ENCODE peak calls at places on chromosomes 7 and 10, in four cellular contexts. O is PC-9, Y is B cell, D is endothelial cell. A is an unnamed sample.

GRCh38 chr10:11823122-11823988 is at the start of gene PROSER2:
- DNase-seq in Y (peak; percentile 50), D (peak; percentile 43), O (no peak), A (peak; percentile 51)

GRCh38 chr7:100867040-100867795 is at the start of gene TRIP6:
- DNase-seq in Y (peak; percentile 50), O (peak; percentile 80), D (peak; percentile 70), A (peak; percentile 79)

GRCh38 chr7:101943889-101944605 is 126.6 kb downstream of the CUX1 start:
- DNase-seq in Y (no peak), O (no peak), D (no peak), A (no peak)

GRCh38 chr7:115135769-115136410 is 214.0 kb downstream of the MDFIC start:
- DNase-seq in Y (no peak), O (peak; percentile 79), D (no peak), A (no peak)

GRCh38 chr10:93465806-93466675 is 16.1 kb downstream of the MYOF start:
- DNase-seq in D (no peak), O (peak; percentile 88), Y (no peak), A (no peak)

GRCh38 chr10:57657164-57657765 is 610.4 kb downstream of the IPMK start:
- DNase-seq in Y (peak; percentile 42), D (peak; percentile 61), O (peak; percentile 43), A (peak; percentile 51)

GRCh38 chr7:75879771-75880184 is 944 bp downstream of the RHBDD2 start:
- DNase-seq in O (no peak), Y (no peak), D (no peak), A (peak; percentile 43)

GRCh38 chr10:88670497-88670896 is 6.3 kb downstream of the LIPF start:
- DNase-seq in O (no peak), D (no peak), Y (no peak), A (peak; percentile 50)

GRCh38 chr10:128469515-128469914 is 343.3 kb upstream of the MKI67 start:
- DNase-seq in O (no peak), D (no peak), Y (no peak), A (no peak)

GRCh38 chr10:100743626-100744135 is 1.7 kb upstream of the PAX2 start:
- DNase-seq in O (no peak), D (no peak), Y (peak; percentile 78), A (peak; percentile 76)

GRCh38 chr10:84333864-84334451 is 5.6 kb downstream of the CCSER2 start:
- DNase-seq in Y (peak; percentile 58), D (no peak), O (no peak), A (peak; percentile 84)

GRCh38 chr10:29370092-29370611 is 81.3 kb downstream of the LYZL1 start:
- DNase-seq in D (no peak), Y (no peak), O (no peak), A (no peak)

GRCh38 chr7:118436663-118437062 is 212.2 kb downstream of the ANKRD7 start:
- DNase-seq in Y (no peak), D (no peak), O (no peak), A (no peak)

GRCh38 chr7:3194501-3195141 is 106.4 kb upstream of the SDK1 start:
- DNase-seq in O (peak; percentile 98), D (no peak), Y (no peak), A (no peak)

GRCh38 chr10:62724465-62724864 is 80.1 kb upstream of the ADO start:
- DNase-seq in D (no peak), O (no peak), Y (no peak), A (peak; percentile 19)

GRCh38 chr7:28990200-28990960 is 32.2 kb upstream of the TRIL start:
- DNase-seq in Y (no peak), O (no peak), D (no peak), A (no peak)

GRCh38 chr7:44063547-44063893 is 1.8 kb downstream of the PGAM2 start:
- DNase-seq in O (no peak), Y (no peak), D (no peak), A (no peak)

GRCh38 chr7:80680159-80680903 is 41.9 kb downstream of the CD36 start:
- DNase-seq in Y (no peak), D (no peak), O (no peak), A (no peak)

GRCh38 chr10:132520147-132520811 is 17.3 kb upstream of the INPP5A start:
- DNase-seq in D (no peak), Y (no peak), O (no peak), A (no peak)

GRCh38 chr10:10804061-10804460 is 213.6 kb upstream of the CELF2 start:
- DNase-seq in O (no peak), Y (no peak), D (no peak), A (no peak)

GRCh38 chr10:17431871-17432311 is 22.5 kb downstream of the ST8SIA6 start:
- DNase-seq in D (no peak), Y (no peak), O (no peak), A (no peak)

GRCh38 chr10:77117501-77117900 is 520.1 kb downstream of the KCNMA1 start:
- DNase-seq in Y (no peak), O (no peak), D (no peak), A (no peak)

DNA sequence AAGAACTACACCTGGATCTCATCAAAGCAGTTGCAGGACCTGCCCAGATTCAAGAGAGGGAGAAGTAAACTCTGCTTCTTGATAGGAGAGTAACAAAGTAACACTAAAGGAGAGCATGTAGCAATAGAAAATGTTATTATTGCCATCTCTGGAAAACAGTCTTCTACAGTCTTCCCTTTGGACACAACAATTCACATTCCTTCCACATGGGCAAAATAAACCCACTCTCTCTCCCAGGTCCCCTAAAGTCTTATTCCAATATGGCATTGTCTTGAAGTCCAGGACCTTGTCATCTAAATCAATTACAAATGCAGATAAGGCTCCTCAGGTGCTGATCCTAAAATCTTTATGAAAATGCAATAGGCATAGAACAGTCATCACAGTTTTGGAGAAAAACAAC is 10.3 kb upstream of the WNT2 start:
- DNase-seq in D (no peak), Y (no peak), O (no peak), A (no peak)
- TF ChIP-seq CTCF in D (peak; percentile 59), Y (no peak), O (no peak), A (no peak)

DNA sequence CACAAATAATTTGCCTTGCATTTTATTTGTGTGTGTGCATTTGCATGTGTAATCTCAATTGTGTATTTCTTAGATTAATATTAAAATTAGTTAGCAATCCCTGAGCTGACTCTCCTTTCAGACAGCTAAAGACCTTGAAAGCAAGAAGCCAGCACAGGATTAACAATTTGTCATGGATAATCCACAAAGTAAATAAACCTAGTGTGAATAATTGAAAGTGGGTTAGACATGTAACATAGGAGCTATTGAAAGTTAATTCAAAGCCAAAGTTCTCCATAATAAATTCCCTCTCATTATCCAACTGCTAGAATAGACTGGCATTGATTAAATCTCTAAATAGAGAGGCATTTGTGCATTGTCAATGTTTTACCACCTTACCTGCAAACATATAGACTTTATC is 326.1 kb downstream of the PLXDC2 start:
- DNase-seq in O (no peak), Y (no peak), D (no peak), A (no peak)
- TF ChIP-seq CTCF in O (no peak), Y (no peak), D (no peak), A (no peak)

GRCh38 chr10:78774999-78775711 is 293.6 kb upstream of the ZMIZ1 start:
- DNase-seq in Y (no peak), O (no peak), D (no peak), A (no peak)
- TF ChIP-seq CTCF in Y (no peak), O (no peak), D (no peak), A (no peak)

DNA sequence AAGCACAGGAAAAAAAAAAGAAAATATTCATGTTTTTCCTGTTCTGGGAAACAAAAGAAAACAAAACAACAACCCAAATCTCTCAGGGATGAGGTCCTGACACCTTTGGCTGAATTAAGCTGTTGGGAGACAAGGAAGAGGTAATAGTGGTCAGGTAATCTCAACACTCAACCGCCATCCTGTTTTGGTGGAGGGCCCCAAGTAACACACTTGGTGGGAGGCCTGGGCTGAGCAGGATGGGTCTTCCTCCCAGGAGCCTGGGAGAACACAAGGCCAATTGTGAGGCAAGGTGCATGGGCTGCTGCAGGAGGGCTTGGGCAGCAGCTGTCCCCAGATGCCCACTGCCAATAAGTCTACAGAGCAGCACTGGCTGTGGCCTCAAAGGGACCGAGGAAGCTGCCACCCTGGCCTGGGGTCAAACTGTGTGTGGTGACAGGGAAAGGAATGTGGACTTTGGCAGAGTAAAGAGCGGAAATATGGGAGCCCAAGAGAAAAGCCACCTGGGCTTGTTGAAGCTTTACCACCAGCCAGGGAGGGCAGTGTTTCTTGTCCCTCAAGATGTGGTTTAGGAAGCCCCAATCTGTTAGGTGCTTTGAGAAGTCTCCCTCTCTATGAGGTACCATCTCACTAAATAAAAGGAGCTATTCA is 93.5 kb upstream of the SLC25A13 start:
- DNase-seq in D (no peak), Y (no peak), O (no peak), A (no peak)
- TF ChIP-seq CTCF in D (no peak), Y (no peak), O (no peak), A (peak; percentile 31)

GRCh38 chr10:70866424-70866823 is 21.9 kb downstream of the PCBD1 start:
- DNase-seq in Y (no peak), O (peak; percentile 96), D (no peak), A (no peak)

GRCh38 chr10:70864940-70865339 is 23.4 kb downstream of the PCBD1 start:
- DNase-seq in O (no peak), D (no peak), Y (no peak), A (no peak)

GRCh38 chr10:70858759-70859158 is 29.6 kb downstream of the PCBD1 start:
- DNase-seq in D (no peak), O (no peak), Y (no peak), A (no peak)

GRCh38 chr10:70863470-70864160 is 24.8 kb downstream of the PCBD1 start:
- DNase-seq in O (no peak), Y (no peak), D (no peak), A (no peak)
- TF ChIP-seq CTCF in O (no peak), Y (no peak), D (no peak), A (no peak)

GRCh38 chr10:113000876-113001598 is 51.0 kb downstream of the TCF7L2 start:
- DNase-seq in Y (no peak), O (no peak), D (no peak), A (no peak)
- TF ChIP-seq CTCF in Y (no peak), O (no peak), D (no peak), A (no peak)

DNA sequence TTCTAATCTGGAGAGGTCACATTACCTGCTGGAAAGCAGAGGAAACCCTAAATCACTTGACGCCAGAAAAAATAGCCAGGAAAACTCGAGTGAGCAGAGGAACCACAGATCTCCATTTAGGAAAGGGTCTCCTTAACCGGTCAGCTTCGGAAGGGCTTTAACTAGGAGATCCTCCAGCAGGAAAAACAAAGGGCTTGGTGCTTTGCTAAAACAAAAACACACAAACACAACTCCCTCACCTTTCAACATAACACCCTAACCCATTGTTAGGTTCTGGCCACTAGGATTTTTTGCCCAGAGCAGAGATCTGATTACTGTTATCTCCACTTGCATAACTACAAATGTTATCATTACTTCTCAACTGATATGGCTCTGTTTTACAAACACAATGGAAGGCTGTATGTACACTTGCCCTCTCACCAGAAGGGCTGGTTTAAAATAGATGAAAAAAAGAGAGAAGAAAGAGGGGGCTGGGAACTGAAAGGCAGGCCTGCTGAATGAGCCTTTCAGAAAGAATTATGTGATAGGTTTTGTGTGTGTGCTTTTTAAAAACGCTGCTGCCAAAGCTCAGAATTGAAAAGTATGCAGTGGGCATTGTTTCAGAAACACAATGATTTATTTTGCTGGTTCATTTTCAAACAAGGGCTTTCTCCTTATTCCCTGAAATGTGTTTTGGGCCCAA is 161.5 kb downstream of the FGFR2 start:
- DNase-seq in O (no peak), D (no peak), Y (no peak), A (no peak)
- TF ChIP-seq CTCF in O (no peak), D (no peak), Y (no peak), A (no peak)

A was measured in activated CD8-positive, alpha-beta T cell treated with anti-CD3 and anti-CD28 coated beads for 36 hours.